ENCODE peak calls at places on chromosomes 2 and 18, in five cellular contexts. J is Right ventricle myocardium superior, Y is fibroblast of lung, R is right cardiac atrium, X is NCI-H1694 treated with DMSO at 0.1 percent for 48 hours. G is an unnamed sample.

GRCh38 chr2:163210430-163210918 is 371.9 kb upstream of the KCNH7 start:
- DNase-seq in X (no peak), R (no peak), Y (peak), J (no peak), G (no peak)

GRCh38 chr2:138867341-138867740 is 87.2 kb upstream of the NXPH2 start:
- DNase-seq in Y (no peak), R (no peak), J (no peak), X (no peak), G (no peak)

GRCh38 chr2:219178377-219179175 is 501 bp downstream of the RETREG2 start:
- DNase-seq in X (no peak), J (peak), Y (peak), R (peak), G (peak)

GRCh38 chr2:27445615-27446014 is 3.4 kb downstream of the KRTCAP3 start:
- DNase-seq in Y (no peak), J (no peak), X (no peak), R (no peak), G (no peak)

GRCh38 chr2:65999103-65999502 is 435.8 kb upstream of the MEIS1 start:
- DNase-seq in J (no peak), Y (no peak), R (no peak), X (no peak), G (no peak)

GRCh38 chr2:101125374-101125773 is 25.8 kb downstream of the TBC1D8 start:
- DNase-seq in Y (peak), X (no peak), R (no peak), J (no peak), G (peak)

GRCh38 chr2:68172990-68173715 is 15.5 kb downstream of the PNO1 start:
- DNase-seq in R (no peak), J (no peak), X (no peak), Y (no peak), G (no peak)

GRCh38 chr2:233271693-233272092 is 20.2 kb downstream of the ATG16L1 start:
- DNase-seq in Y (no peak), R (no peak), X (no peak), J (no peak), G (no peak)

GRCh38 chr2:131123192-131123591 is 18.1 kb downstream of the PLEKHB2 start:
- DNase-seq in X (no peak), R (no peak), Y (no peak), J (no peak), G (no peak)

GRCh38 chr2:37501121-37501520 is 156.7 kb downstream of the QPCT start:
- DNase-seq in Y (no peak), X (no peak), J (no peak), R (no peak), G (no peak)

GRCh38 chr18:76545433-76546281 is 50.6 kb upstream of the ZNF516 start:
- DNase-seq in R (no peak), Y (no peak), J (no peak), X (no peak), G (no peak)